ENCODE peak calls at places on chromosomes 2 and 18, in five cellular contexts. One of them, this sample, is unnamed.

GRCh38 chr18:55301836-55302235 is 286.2 kb downstream of the TCF4 start:
- DNase-seq in IMR-90: no peak
- DNase-seq in A549: no peak
- DNase-seq in H1: no peak
- DNase-seq in HepG2: no peak
- DNase-seq in this sample: no peak

GRCh38 chr2:193556766-193557470 is 1362.2 kb upstream of the TMEFF2 start:
- DNase-seq in IMR-90: no peak
- DNase-seq in A549: no peak
- DNase-seq in H1: no peak
- DNase-seq in HepG2: no peak
- DNase-seq in this sample: no peak

GRCh38 chr18:34999734-35000397 is 41.3 kb upstream of the MAPRE2 start:
- DNase-seq in IMR-90: no peak
- DNase-seq in A549: no peak
- DNase-seq in H1: no peak
- DNase-seq in HepG2: no peak
- DNase-seq in this sample: no peak

GRCh38 chr2:3823748-3824147 is 120.4 kb downstream of the DCDC2C start:
- DNase-seq in IMR-90: peak; percentile 26
- DNase-seq in A549: no peak
- DNase-seq in H1: no peak
- DNase-seq in HepG2: no peak
- DNase-seq in this sample: no peak

GRCh38 chr2:95329891-95330822 is 33.0 kb downstream of the KCNIP3 start:
- DNase-seq in IMR-90: no peak
- DNase-seq in A549: no peak
- DNase-seq in H1: no peak
- DNase-seq in HepG2: no peak
- DNase-seq in this sample: no peak

GRCh38 chr2:165639504-165639903 is 154.5 kb downstream of the GALNT3 start:
- DNase-seq in IMR-90: no peak
- DNase-seq in A549: no peak
- DNase-seq in H1: no peak
- DNase-seq in HepG2: no peak
- DNase-seq in this sample: no peak

GRCh38 chr2:231455890-231456289 is 8.4 kb downstream of the NCL start:
- DNase-seq in IMR-90: no peak
- DNase-seq in A549: no peak
- DNase-seq in H1: no peak
- DNase-seq in HepG2: no peak
- DNase-seq in this sample: no peak

GRCh38 chr2:27050996-27051901 is at the start of gene AGBL5:
- DNase-seq in IMR-90: peak; percentile 90
- DNase-seq in A549: peak; percentile 100
- DNase-seq in H1: peak; percentile 84
- DNase-seq in HepG2: peak; percentile 94
- DNase-seq in this sample: peak; percentile 97

GRCh38 chr18:50203801-50204604 is 9.1 kb upstream of the MYO5B start:
- DNase-seq in IMR-90: peak; percentile 9
- DNase-seq in A549: peak; percentile 24
- DNase-seq in H1: no peak
- DNase-seq in HepG2: peak; percentile 46
- DNase-seq in this sample: no peak

GRCh38 chr2:188678921-188679320 is 295.3 kb upstream of the COL3A1 start:
- DNase-seq in IMR-90: peak; percentile 76
- DNase-seq in A549: no peak
- DNase-seq in H1: no peak
- DNase-seq in HepG2: no peak
- DNase-seq in this sample: no peak

GRCh38 chr18:8719192-8719591 is 13.8 kb downstream of the MTCL1 start:
- DNase-seq in IMR-90: no peak
- DNase-seq in A549: no peak
- DNase-seq in H1: no peak
- DNase-seq in HepG2: no peak
- DNase-seq in this sample: no peak

GRCh38 chr18:45026162-45026561 is 345.5 kb downstream of the SETBP1 start:
- DNase-seq in IMR-90: no peak
- DNase-seq in A549: no peak
- DNase-seq in H1: no peak
- DNase-seq in HepG2: no peak
- DNase-seq in this sample: no peak

GRCh38 chr2:207418422-207418821 is 111.3 kb upstream of the CREB1 start:
- DNase-seq in IMR-90: no peak
- DNase-seq in A549: no peak
- DNase-seq in H1: no peak
- DNase-seq in HepG2: no peak
- DNase-seq in this sample: no peak

GRCh38 chr2:84938194-84938879 is 32.6 kb upstream of the KCMF1 start:
- DNase-seq in IMR-90: no peak
- DNase-seq in A549: no peak
- DNase-seq in H1: no peak
- DNase-seq in HepG2: peak; percentile 35
- DNase-seq in this sample: peak; percentile 82

GRCh38 chr2:68812256-68812655 is 58.9 kb downstream of the BMP10 start:
- DNase-seq in IMR-90: peak; percentile 19
- DNase-seq in A549: no peak
- DNase-seq in H1: no peak
- DNase-seq in HepG2: peak; percentile 13
- DNase-seq in this sample: no peak

GRCh38 chr2:28645553-28645952 is 106.1 kb upstream of the PPP1CB start:
- DNase-seq in IMR-90: no peak
- DNase-seq in A549: no peak
- DNase-seq in H1: no peak
- DNase-seq in HepG2: no peak
- DNase-seq in this sample: no peak

GRCh38 chr2:68775272-68775847 is 40.7 kb downstream of the ARHGAP25 start:
- DNase-seq in IMR-90: no peak
- DNase-seq in A549: no peak
- DNase-seq in H1: no peak
- DNase-seq in HepG2: no peak
- DNase-seq in this sample: no peak

GRCh38 chr2:71454221-71455010 is 1.1 kb downstream of the DYSF start:
- DNase-seq in IMR-90: no peak
- DNase-seq in A549: no peak
- DNase-seq in H1: no peak
- DNase-seq in HepG2: no peak
- DNase-seq in this sample: no peak

GRCh38 chr2:164910091-164910899 is 45.0 kb downstream of the SLC38A11 start:
- DNase-seq in IMR-90: peak; percentile 77
- DNase-seq in A549: no peak
- DNase-seq in H1: no peak
- DNase-seq in HepG2: peak; percentile 63
- DNase-seq in this sample: no peak

GRCh38 chr2:18763338-18763737 is 174.0 kb upstream of the NT5C1B start:
- DNase-seq in IMR-90: peak; percentile 50
- DNase-seq in A549: no peak
- DNase-seq in H1: no peak
- DNase-seq in HepG2: no peak
- DNase-seq in this sample: no peak

GRCh38 chr2:191478754-191479679 is 198.9 kb upstream of the NABP1 start:
- DNase-seq in IMR-90: peak; percentile 39
- DNase-seq in A549: no peak
- DNase-seq in H1: no peak
- DNase-seq in HepG2: peak; percentile 23
- DNase-seq in this sample: no peak

GRCh38 chr2:239630618-239631286 is 229.9 kb upstream of the HDAC4 start:
- DNase-seq in IMR-90: peak; percentile 42
- DNase-seq in A549: peak; percentile 74
- DNase-seq in H1: no peak
- DNase-seq in HepG2: no peak
- DNase-seq in this sample: no peak

GRCh38 chr2:236617796-236618195 is 48.2 kb downstream of the ACKR3 start:
- DNase-seq in IMR-90: no peak
- DNase-seq in A549: no peak
- DNase-seq in H1: no peak
- DNase-seq in HepG2: no peak
- DNase-seq in this sample: no peak

GRCh38 chr2:10385501-10385900 is 62.6 kb downstream of the ODC1 start:
- DNase-seq in IMR-90: no peak
- DNase-seq in A549: no peak
- DNase-seq in H1: no peak
- DNase-seq in HepG2: no peak
- DNase-seq in this sample: no peak

GRCh38 chr2:201930831-201931230 is 102.8 kb upstream of the FZD7 start:
- DNase-seq in IMR-90: no peak
- DNase-seq in A549: no peak
- DNase-seq in H1: no peak
- DNase-seq in HepG2: no peak
- DNase-seq in this sample: no peak

GRCh38 chr2:45851576-45852304 is 200.3 kb downstream of the PRKCE start:
- DNase-seq in IMR-90: peak; percentile 74
- DNase-seq in A549: peak; percentile 15
- DNase-seq in H1: no peak
- DNase-seq in HepG2: no peak
- DNase-seq in this sample: no peak

DNA sequence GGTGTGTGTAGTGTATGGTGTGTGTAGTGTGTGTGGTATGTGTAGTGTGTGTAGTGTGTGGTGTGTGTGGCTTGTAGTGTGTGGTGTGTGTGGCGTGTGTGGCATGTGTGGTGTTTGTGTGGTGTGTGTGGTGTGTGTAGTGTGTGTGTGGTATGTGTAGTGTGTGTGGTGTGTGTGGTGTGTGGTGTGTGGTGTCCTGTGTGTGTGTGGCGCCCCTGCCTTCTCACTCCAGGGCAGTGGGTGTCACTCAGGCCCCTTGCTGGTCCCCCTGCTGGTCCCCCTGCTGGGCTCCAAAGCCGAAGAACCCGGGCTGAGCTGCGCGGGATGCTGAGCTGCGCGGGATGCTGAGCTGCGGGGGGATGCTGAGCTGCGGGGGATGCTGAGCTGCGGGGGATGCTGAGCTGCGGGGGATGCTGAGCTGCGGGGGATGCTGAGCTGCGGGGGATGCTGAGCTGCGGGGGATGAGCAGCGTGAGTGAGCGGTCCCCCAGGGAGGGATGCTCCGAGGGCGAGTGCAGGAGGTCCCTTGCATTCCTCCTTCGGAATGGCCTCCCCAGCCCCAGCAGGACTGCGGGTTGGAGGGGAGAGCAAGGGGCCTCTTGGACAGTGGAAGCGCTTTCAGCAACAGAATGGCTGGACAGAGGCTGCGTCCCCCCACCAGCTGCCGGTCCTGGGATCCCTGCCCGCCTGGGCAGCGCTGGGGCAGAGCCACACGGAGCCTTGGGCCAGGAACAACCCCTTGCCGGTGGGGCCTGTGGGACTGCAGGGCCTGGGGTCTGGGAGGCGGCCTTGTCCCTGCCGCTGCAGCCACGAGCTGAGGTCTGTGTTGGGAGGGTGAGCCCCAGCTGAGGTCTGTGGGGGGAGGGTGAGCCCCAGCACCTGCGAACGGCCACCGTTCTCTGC is 3.3 kb upstream of the RTP5 start:
- DNase-seq in IMR-90: peak; percentile 16
- DNase-seq in A549: peak; percentile 55
- DNase-seq in H1: no peak
- DNase-seq in HepG2: no peak
- DNase-seq in this sample: no peak
- TF ChIP-seq USF2 in IMR-90: no peak
- TF ChIP-seq USF2 in A549: no peak
- TF ChIP-seq USF2 in H1: no peak
- TF ChIP-seq USF2 in HepG2: no peak
- TF ChIP-seq USF2 in this sample: no peak

DNA sequence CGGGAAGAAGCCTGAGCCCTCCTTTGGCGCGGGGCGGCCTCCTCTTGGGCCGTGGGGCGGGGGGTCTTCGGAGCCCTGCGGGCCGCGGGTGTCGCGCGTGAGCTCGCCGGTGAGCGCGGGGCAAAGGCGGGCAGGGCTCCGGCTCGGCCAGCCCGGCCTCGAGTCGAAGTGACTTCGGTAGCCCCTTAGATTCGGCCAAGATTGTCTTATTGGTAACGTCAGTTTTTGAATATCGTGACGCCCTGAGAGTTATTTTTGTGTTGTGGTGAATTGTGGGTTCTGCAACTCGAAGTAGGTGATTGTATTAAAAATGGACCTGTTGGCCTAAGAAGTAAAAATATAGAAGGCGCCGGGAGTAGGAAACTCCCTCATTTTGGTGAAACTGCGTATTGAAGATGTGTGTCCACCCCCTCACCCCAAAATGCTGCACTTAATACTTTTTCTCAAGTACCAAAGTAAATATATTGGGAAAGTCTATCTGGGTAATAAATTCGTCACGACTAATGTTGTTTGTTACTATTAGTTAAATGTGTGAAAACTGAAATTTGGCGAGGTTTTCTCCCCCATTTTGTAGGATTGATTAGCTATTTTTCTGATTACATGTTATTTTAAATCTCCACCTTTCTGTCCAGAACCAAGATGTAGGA is 746 bp downstream of the MARCHF7 start:
- DNase-seq in IMR-90: no peak
- DNase-seq in A549: peak; percentile 10
- DNase-seq in H1: no peak
- DNase-seq in HepG2: peak; percentile 9
- DNase-seq in this sample: no peak
- TF ChIP-seq USF2 in IMR-90: no peak
- TF ChIP-seq USF2 in A549: no peak
- TF ChIP-seq USF2 in H1: no peak
- TF ChIP-seq USF2 in HepG2: no peak
- TF ChIP-seq USF2 in this sample: no peak

GRCh38 chr18:46097853-46098615 is at the start of gene ATP5F1A:
- DNase-seq in IMR-90: peak; percentile 77
- DNase-seq in A549: peak; percentile 66
- DNase-seq in H1: no peak
- DNase-seq in HepG2: peak; percentile 77
- DNase-seq in this sample: peak; percentile 48
- TF ChIP-seq USF2 in IMR-90: peak; percentile 89
- TF ChIP-seq USF2 in A549: peak; percentile 66
- TF ChIP-seq USF2 in H1: peak; percentile 52
- TF ChIP-seq USF2 in HepG2: peak; percentile 78
- TF ChIP-seq USF2 in this sample: peak; percentile 27

GRCh38 chr2:56288863-56289580 is 105.2 kb downstream of the CCDC85A start:
- DNase-seq in IMR-90: no peak
- DNase-seq in A549: no peak
- DNase-seq in H1: no peak
- DNase-seq in HepG2: no peak
- DNase-seq in this sample: no peak
- TF ChIP-seq USF2 in IMR-90: no peak
- TF ChIP-seq USF2 in A549: no peak
- TF ChIP-seq USF2 in H1: no peak
- TF ChIP-seq USF2 in HepG2: no peak
- TF ChIP-seq USF2 in this sample: no peak